ENCODE peak calls at places on chromosome 2, in seven cellular contexts. F, N, H, J, A, G and P are unnamed samples.

GRCh38 chr2:230762317-230762896 is 49.8 kb downstream of the CAB39 start:
- DNase-seq in F (peak; percentile 62), N (no peak), H (no peak), J (no peak), A (peak; percentile 62), G (peak; percentile 26), P (no peak)

GRCh38 chr2:145484443-145485086 is 964.6 kb upstream of the ZEB2 start:
- DNase-seq in F (peak; percentile 91), N (no peak), H (no peak), J (peak; percentile 7), A (peak; percentile 26), G (no peak), P (peak; percentile 90)

GRCh38 chr2:99285521-99285920 is 15.5 kb downstream of the LYG1 start:
- DNase-seq in F (no peak), N (no peak), H (no peak), J (no peak), A (no peak), G (no peak), P (no peak)

GRCh38 chr2:239881031-239881471 is 144.1 kb downstream of the NDUFA10 start:
- DNase-seq in F (no peak), N (no peak), H (peak; percentile 22), J (no peak), A (no peak), G (no peak), P (no peak)

GRCh38 chr2:132415256-132416079 is 1.1 kb upstream of the GPR39 start:
- DNase-seq in F (peak; percentile 79), N (no peak), H (no peak), J (no peak), A (peak; percentile 54), G (no peak), P (peak; percentile 44)

GRCh38 chr2:159904565-159905281 is 106.7 kb upstream of the CD302 start:
- DNase-seq in F (no peak), N (peak; percentile 78), H (peak; percentile 88), J (no peak), A (peak; percentile 92), G (peak; percentile 85), P (no peak)

GRCh38 chr2:74399785-74400184 is 19.7 kb upstream of the DCTN1 start:
- DNase-seq in F (peak; percentile 66), N (no peak), H (no peak), J (no peak), A (no peak), G (no peak), P (peak; percentile 65)

GRCh38 chr2:94725543-94725942 is 145.7 kb upstream of the TEKT4 start:
- DNase-seq in F (no peak), N (no peak), H (no peak), J (no peak), A (no peak), G (no peak), P (no peak)

GRCh38 chr2:144583741-144584453 is 64.0 kb upstream of the ZEB2 start:
- DNase-seq in F (peak; percentile 89), N (no peak), H (no peak), J (peak; percentile 30), A (no peak), G (no peak), P (peak; percentile 89)

GRCh38 chr2:48826986-48827385 is 71.5 kb upstream of the LHCGR start:
- DNase-seq in F (no peak), N (no peak), H (no peak), J (no peak), A (no peak), G (no peak), P (no peak)